ENCODE peak calls at places on chromosome 18, in eight cellular contexts. J is esophagus squamous epithelium, D is tibial nerve, W is suprapubic skin, Z is endothelial cell of umbilical vein, V is transverse colon, K is heart left ventricle, L is IMR-90. P is an unnamed sample.

GRCh38 chr18:29321561-29321960 is 1144.6 kb upstream of the CDH2 start:
- DNase-seq in K (no peak), J (no peak), W (no peak), Z (no peak), L (peak; percentile 2), V (no peak), D (no peak), P (no peak)

GRCh38 chr18:12372406-12372805 is 4.6 kb downstream of the AFG3L2 start:
- DNase-seq in J (no peak), Z (no peak), V (no peak), D (no peak), W (no peak), K (no peak), L (no peak), P (no peak)

GRCh38 chr18:27378396-27379094 is 193.4 kb upstream of the CHST9 start:
- DNase-seq in L (no peak), J (no peak), Z (peak; percentile 3), V (no peak), K (no peak), D (no peak), W (no peak), P (no peak)

GRCh38 chr18:64618390-64618789 is 469.5 kb upstream of the LINC00305 start:
- DNase-seq in K (no peak), J (no peak), V (no peak), W (no peak), L (no peak), D (no peak), Z (no peak), P (no peak)

GRCh38 chr18:12011962-12012549 is 30.7 kb downstream of the IMPA2 start:
- DNase-seq in D (no peak), K (peak; percentile 56), V (peak; percentile 55), Z (no peak), J (no peak), W (no peak), L (peak; percentile 58), P (no peak)

GRCh38 chr18:48670751-48671560 is 132.1 kb downstream of the CTIF start:
- DNase-seq in V (no peak), Z (no peak), K (no peak), J (no peak), D (no peak), L (no peak), W (no peak), P (peak; percentile 25)

GRCh38 chr18:58537272-58538038 is 91.4 kb downstream of the ALPK2 start:
- DNase-seq in Z (no peak), D (no peak), W (no peak), J (no peak), K (no peak), L (no peak), V (no peak), P (no peak)

GRCh38 chr18:23238152-23238531 is 102.9 kb downstream of the CABLES1 start:
- DNase-seq in Z (peak; percentile 71), L (peak; percentile 60), K (no peak), D (peak; percentile 57), W (no peak), V (peak; percentile 27), J (no peak), P (no peak)

GRCh38 chr18:75123113-75123512 is 85.8 kb downstream of the PTGR3 start:
- DNase-seq in V (no peak), D (no peak), J (no peak), K (no peak), W (peak; percentile 73), Z (no peak), L (no peak), P (no peak)

GRCh38 chr18:70931942-70932814 is 643.3 kb downstream of the SOCS6 start:
- DNase-seq in K (no peak), D (peak; percentile 9), J (no peak), W (no peak), L (peak; percentile 17), V (no peak), Z (peak; percentile 63), P (no peak)

GRCh38 chr18:55488473-55488872 is 99.5 kb downstream of the TCF4 start:
- DNase-seq in Z (no peak), W (no peak), L (peak; percentile 21), D (no peak), K (no peak), J (no peak), V (no peak), P (no peak)

GRCh38 chr18:11398625-11399024 is 210.8 kb upstream of the SLC35G4 start:
- DNase-seq in Z (no peak), J (no peak), V (no peak), D (no peak), W (no peak), L (peak; percentile 1), K (no peak), P (no peak)

GRCh38 chr18:74378179-74378682 is 62.6 kb downstream of the C18orf63 start:
- DNase-seq in V (peak; percentile 12), W (no peak), K (peak; percentile 20), D (no peak), L (no peak), Z (no peak), J (no peak), P (no peak)

GRCh38 chr18:25639601-25640000 is 287.6 kb upstream of the ZNF521 start:
- DNase-seq in D (no peak), Z (no peak), K (no peak), W (no peak), L (peak; percentile 75), J (no peak), V (no peak), P (no peak)

GRCh38 chr18:75497576-75497975 is 70.1 kb upstream of the SMIM21 start:
- DNase-seq in Z (no peak), L (peak; percentile 64), D (no peak), W (no peak), J (no peak), V (no peak), K (no peak), P (no peak)

GRCh38 chr18:49178736-49179135 is 228.0 kb upstream of the SMAD7 start:
- DNase-seq in V (no peak), W (no peak), D (peak; percentile 64), K (peak; percentile 27), J (no peak), Z (peak; percentile 37), L (peak; percentile 23), P (no peak)

GRCh38 chr18:73991570-73991969 is 156.1 kb downstream of the FBXO15 start:
- DNase-seq in Z (no peak), D (no peak), V (no peak), L (no peak), K (no peak), W (no peak), J (no peak), P (no peak)

GRCh38 chr18:62716679-62717058 is 1.3 kb downstream of the PHLPP1 start:
- DNase-seq in J (no peak), L (no peak), Z (peak; percentile 46), V (peak; percentile 63), W (no peak), K (peak; percentile 49), D (no peak), P (peak; percentile 88)

GRCh38 chr18:48326901-48327675 is 82.1 kb downstream of the ZBTB7C start:
- DNase-seq in D (no peak), J (no peak), Z (no peak), K (no peak), L (peak; percentile 29), W (no peak), V (no peak), P (no peak)

GRCh38 chr18:56743115-56743514 is 92.0 kb downstream of the WDR7 start:
- DNase-seq in W (no peak), K (no peak), V (no peak), L (no peak), Z (no peak), J (no peak), D (no peak), P (no peak)

GRCh38 chr18:56747857-56748256 is 96.7 kb downstream of the WDR7 start:
- DNase-seq in W (no peak), K (no peak), J (no peak), V (no peak), L (no peak), D (no peak), Z (no peak), P (no peak)

GRCh38 chr18:56747032-56747658 is 96.0 kb downstream of the WDR7 start:
- DNase-seq in L (no peak), D (no peak), Z (no peak), K (no peak), W (no peak), J (no peak), V (no peak), P (no peak)

GRCh38 chr18:56748698-56749268 is 97.6 kb downstream of the WDR7 start:
- DNase-seq in Z (peak; percentile 60), L (peak; percentile 57), V (no peak), D (no peak), J (no peak), K (no peak), W (no peak), P (no peak)
- TF ChIP-seq CTCF in Z (peak; percentile 40), L (peak; percentile 75), V (peak; percentile 56), D (peak; percentile 32), J (peak; percentile 59), K (peak; percentile 49), W (no peak), P (no peak)

GRCh38 chr18:79678665-79679551 is 695 bp upstream of the CTDP1 start:
- DNase-seq in L (peak; percentile 99), V (peak; percentile 99), J (peak; percentile 97), K (peak; percentile 99), D (peak; percentile 96), Z (peak; percentile 99), W (peak; percentile 99), P (peak; percentile 100)
- TF ChIP-seq POLR2A in L (peak; percentile 71), V (peak; percentile 56), J (peak; percentile 53), K (peak; percentile 54), D (peak; percentile 71), Z (peak; percentile 25), W (no peak), P (no peak)

DNA sequence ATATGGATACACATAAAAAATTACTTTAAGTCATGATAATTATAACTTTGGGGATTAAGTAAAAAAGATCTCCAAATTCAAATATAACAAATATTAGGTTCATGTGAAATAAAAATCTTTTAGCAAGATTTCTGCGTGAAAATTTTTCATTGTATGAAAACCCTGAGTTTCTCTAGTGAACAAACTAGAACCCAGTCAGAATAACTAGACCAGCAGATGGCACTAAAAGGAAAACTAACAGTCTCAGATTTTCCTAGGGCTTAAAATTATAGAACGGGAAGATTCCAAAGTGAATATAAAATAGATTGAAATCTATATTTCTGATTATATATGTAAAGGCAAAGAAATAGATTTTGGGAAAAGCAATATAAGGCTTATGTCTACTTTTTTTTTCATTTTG is 43.3 kb downstream of the TMEM200C start:
- DNase-seq in V (no peak), K (no peak), J (no peak), D (no peak), L (no peak), W (no peak), Z (no peak), P (no peak)
- TF ChIP-seq CTCF in V (no peak), K (no peak), J (no peak), D (no peak), L (peak; percentile 19), W (no peak), Z (no peak), P (no peak)

DNA sequence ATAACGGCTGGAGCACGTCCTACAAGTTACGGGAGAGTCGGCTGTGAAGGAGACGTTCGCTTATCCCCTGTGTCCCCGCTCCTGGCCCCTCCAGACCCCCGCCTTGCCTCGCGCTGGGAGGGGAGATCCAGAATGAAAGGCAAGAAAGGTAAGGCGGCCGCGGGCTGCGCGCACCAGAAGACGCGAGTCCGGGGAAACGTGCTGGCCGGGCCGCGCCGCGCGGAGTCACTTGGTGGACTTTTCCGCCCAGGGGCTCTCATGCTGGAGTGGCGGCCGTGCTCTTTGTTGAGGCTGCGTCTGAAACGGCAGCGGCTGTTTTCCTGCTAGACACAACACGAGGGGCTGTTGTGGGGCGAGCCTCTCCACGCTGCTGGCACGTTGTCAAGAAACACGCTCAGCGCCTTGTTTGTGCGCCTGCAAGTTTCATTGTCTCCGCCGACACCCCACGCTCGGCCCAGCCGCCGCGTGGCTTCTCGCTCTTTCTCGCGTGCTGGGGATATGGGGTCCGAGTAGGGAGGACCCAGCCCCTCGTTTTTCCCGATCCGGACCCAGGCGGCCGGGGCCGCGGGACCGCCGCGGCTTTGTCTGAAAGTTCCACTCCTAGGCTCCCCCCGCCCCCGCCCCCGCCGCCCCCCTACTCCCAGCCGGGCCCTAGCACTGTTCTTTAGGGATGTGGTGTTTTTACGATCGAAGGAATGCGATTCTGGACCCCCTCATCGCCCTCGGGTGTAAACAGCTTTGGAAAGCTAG is 561 bp downstream of the TGIF1 start:
- DNase-seq in V (peak; percentile 74), L (peak; percentile 73), J (peak; percentile 37), W (peak; percentile 88), D (peak; percentile 72), Z (peak; percentile 85), K (peak; percentile 78), P (peak; percentile 77)
- TF ChIP-seq POLR2A in V (peak; percentile 37), L (no peak), J (no peak), W (peak; percentile 10), D (peak; percentile 33), Z (peak; percentile 65), K (no peak), P (no peak)